ENCODE peak calls at places on chromosomes 16 and 17, in five cellular contexts. K is cardiac muscle cell, I is HFF-Myc, A is lung, V is sigmoid colon. J is an unnamed sample.

GRCh38 chr17:81457917-81458555 is 54.6 kb downstream of the ACTG1 start:
- DNase-seq in K (no peak), I (no peak), A (no peak), V (no peak), J (no peak)

GRCh38 chr17:27559996-27560481 is 70.9 kb upstream of the LGALS9 start:
- DNase-seq in K (peak), I (peak), A (peak), V (peak), J (peak)

GRCh38 chr17:82350182-82351030 is 8.6 kb upstream of the TEX19 start:
- DNase-seq in K (no peak), I (no peak), A (no peak), V (no peak), J (no peak)

GRCh38 chr16:50547944-50548658 is at the start of gene NKD1:
- DNase-seq in K (peak), I (no peak), A (peak), V (peak), J (no peak)

GRCh38 chr16:89009343-89010209 is 32.6 kb upstream of the CBFA2T3 start:
- DNase-seq in K (peak), I (no peak), A (no peak), V (peak), J (peak)

GRCh38 chr16:20628213-20628612 is 52.0 kb upstream of the ACSM2B start:
- DNase-seq in K (no peak), I (no peak), A (no peak), V (no peak), J (no peak)

GRCh38 chr17:8119575-8120519 is 1.5 kb upstream of the ALOXE3 start:
- DNase-seq in K (peak), I (peak), A (peak), V (peak), J (peak)

GRCh38 chr17:77427471-77427991 is 286.8 kb downstream of the SEC14L1 start:
- DNase-seq in K (peak), I (no peak), A (no peak), V (peak), J (no peak)

GRCh38 chr16:23296994-23297393 is 5.1 kb upstream of the SCNN1B start:
- DNase-seq in K (no peak), I (no peak), A (no peak), V (no peak), J (peak)

GRCh38 chr17:17840751-17841591 is 4.2 kb upstream of the SREBF1 start:
- DNase-seq in K (peak), I (no peak), A (no peak), V (no peak), J (no peak)

GRCh38 chr17:78889525-78889924 is 13.5 kb downstream of the CEP295NL start:
- DNase-seq in K (no peak), I (no peak), A (no peak), V (no peak), J (no peak)

GRCh38 chr16:51116353-51116752 is 34.7 kb downstream of the SALL1 start:
- DNase-seq in K (no peak), I (no peak), A (no peak), V (no peak), J (no peak)

GRCh38 chr17:58414596-58414997 is 2.7 kb downstream of the RNF43 start:
- DNase-seq in K (no peak), I (no peak), A (no peak), V (no peak), J (no peak)

GRCh38 chr16:89562027-89562599 is 1.6 kb downstream of the RPL13 start:
- DNase-seq in K (no peak), I (no peak), A (no peak), V (no peak), J (peak)

GRCh38 chr17:82370471-82371332 is 863 bp upstream of the UTS2R start:
- DNase-seq in K (peak), I (no peak), A (no peak), V (no peak), J (no peak)

GRCh38 chr17:82134101-82134500 is 36.1 kb upstream of the FASN start:
- DNase-seq in K (no peak), I (no peak), A (peak), V (no peak), J (peak)

GRCh38 chr16:11105038-11105903 is 150.7 kb downstream of the SOCS1 start:
- DNase-seq in K (peak), I (peak), A (peak), V (peak), J (peak)

GRCh38 chr16:57527610-57528360 is 8.6 kb downstream of the CCDC102A start:
- DNase-seq in K (no peak), I (no peak), A (no peak), V (no peak), J (no peak)
- H3K4me3 ChIP-seq in K (no peak), I (no peak), A (no peak), V (no peak), J (no peak)

GRCh38 chr16:2056681-2057407 is 9.1 kb downstream of the TSC2 start:
- DNase-seq in K (no peak), I (no peak), A (no peak), V (no peak), J (no peak)

GRCh38 chr16:2057438-2057837 is 9.7 kb downstream of the TSC2 start:
- DNase-seq in K (no peak), I (no peak), A (no peak), V (no peak), J (no peak)

GRCh38 chr16:2053897-2054296 is 6.1 kb downstream of the TSC2 start:
- DNase-seq in K (no peak), I (no peak), A (no peak), V (no peak), J (no peak)

GRCh38 chr16:2054543-2055245 is 6.9 kb downstream of the TSC2 start:
- DNase-seq in K (no peak), I (no peak), A (no peak), V (no peak), J (peak)

DNA sequence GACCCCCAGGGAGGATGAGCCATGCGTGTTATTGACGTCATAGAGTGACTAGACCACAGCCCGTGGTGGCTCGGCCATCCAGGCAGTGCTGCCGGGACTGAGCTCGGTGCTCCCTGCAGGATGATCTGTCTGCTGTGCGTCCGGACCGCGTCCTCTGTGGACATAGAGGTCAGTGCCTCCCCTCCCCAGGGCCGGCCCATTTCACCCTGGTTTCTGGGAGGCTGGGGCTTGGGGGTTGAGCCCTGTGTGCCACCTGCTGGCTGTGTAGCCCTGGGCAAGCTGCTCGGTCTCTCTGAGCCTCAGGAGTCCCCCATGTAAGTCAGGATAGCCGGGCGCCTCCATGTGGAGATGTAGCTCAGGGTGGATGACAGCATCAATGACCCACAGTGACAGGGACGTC is 8.3 kb downstream of the TSC2 start:
- DNase-seq in K (no peak), I (no peak), A (no peak), V (no peak), J (no peak)
- TF ChIP-seq CTCF in K (no peak), I (peak), A (peak), V (no peak), J (no peak)

DNA sequence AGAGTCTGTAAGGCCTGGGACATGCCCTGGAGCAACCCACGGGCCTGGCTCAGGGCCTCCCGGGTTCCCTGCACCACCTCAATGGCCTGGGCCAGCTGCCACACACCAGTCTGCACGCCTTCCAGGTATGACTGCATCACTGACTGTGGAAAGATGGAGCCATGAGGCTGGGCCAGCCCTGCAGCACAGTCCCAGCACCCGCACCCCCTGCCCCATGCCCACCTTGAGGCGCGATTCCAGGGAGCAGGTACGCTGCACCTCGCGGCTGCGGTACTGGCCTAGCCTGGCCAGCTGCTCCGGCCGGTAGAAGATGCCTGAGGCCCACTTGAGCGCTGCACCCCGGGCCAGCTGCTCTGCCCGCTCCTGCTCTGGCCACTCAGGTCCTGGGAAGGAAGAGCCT is 1.1 kb downstream of the EXOC3L1 start:
- DNase-seq in K (no peak), I (no peak), A (no peak), V (no peak), J (no peak)
- H3K4me3 ChIP-seq in K (no peak), I (no peak), A (no peak), V (no peak), J (no peak)

GRCh38 chr17:29384901-29385300 is 5.3 kb upstream of the TAOK1 start:
- DNase-seq in K (no peak), I (no peak), A (no peak), V (no peak), J (no peak)
- TF ChIP-seq CTCF in K (no peak), I (no peak), A (no peak), V (no peak), J (no peak)

DNA sequence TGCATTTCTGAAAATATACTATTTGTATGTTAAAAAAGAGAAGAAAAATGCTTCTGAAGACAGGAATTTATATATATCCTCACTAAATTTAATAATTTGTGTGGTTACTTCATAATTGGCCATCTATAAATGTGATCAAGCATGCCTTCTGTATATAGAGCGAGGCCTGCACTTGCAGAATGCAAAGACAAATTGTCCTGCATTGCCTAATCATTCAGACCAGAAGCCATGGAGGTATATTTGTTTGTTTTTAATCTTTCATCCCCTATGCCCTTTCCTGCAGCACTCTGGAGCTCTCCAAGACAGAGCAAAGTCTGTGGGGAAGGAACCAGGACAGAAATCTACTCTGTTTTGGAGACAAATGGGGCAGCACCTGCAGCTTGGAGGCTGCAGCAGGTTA is 23.8 kb upstream of the DDX52 start:
- DNase-seq in K (no peak), I (no peak), A (no peak), V (no peak), J (no peak)
- H3K4me3 ChIP-seq in K (no peak), I (no peak), A (no peak), V (no peak), J (no peak)

GRCh38 chr17:2780256-2780655 is 16.0 kb upstream of the RAP1GAP2 start:
- DNase-seq in K (no peak), I (no peak), A (no peak), V (no peak), J (no peak)

GRCh38 chr17:2778489-2778888 is 17.7 kb upstream of the RAP1GAP2 start:
- DNase-seq in K (no peak), I (no peak), A (no peak), V (no peak), J (no peak)

GRCh38 chr17:2776589-2777241 is 19.5 kb upstream of the RAP1GAP2 start:
- DNase-seq in K (no peak), I (no peak), A (no peak), V (no peak), J (no peak)

GRCh38 chr17:2779545-2779944 is 16.7 kb upstream of the RAP1GAP2 start:
- DNase-seq in K (no peak), I (no peak), A (no peak), V (no peak), J (no peak)

GRCh38 chr17:2777242-2777867 is 18.9 kb upstream of the RAP1GAP2 start:
- DNase-seq in K (no peak), I (no peak), A (no peak), V (no peak), J (no peak)
- TF ChIP-seq CTCF in K (no peak), I (no peak), A (no peak), V (no peak), J (no peak)

GRCh38 chr16:31916056-31916488 is 42.5 kb downstream of the ZNF267 start:
- DNase-seq in K (no peak), I (no peak), A (no peak), V (no peak), J (no peak)
- H3K4me3 ChIP-seq in K (no peak), I (no peak), A (no peak), V (no peak), J (no peak)

GRCh38 chr16:83199012-83199411 is 572.2 kb downstream of the CDH13 start:
- DNase-seq in K (no peak), I (no peak), A (no peak), V (no peak), J (no peak)

GRCh38 chr16:83205896-83206295 is 579.1 kb downstream of the CDH13 start:
- DNase-seq in K (peak), I (no peak), A (no peak), V (no peak), J (no peak)

GRCh38 chr16:83200005-83200779 is 573.4 kb downstream of the CDH13 start:
- DNase-seq in K (peak), I (no peak), A (no peak), V (no peak), J (no peak)
- TF ChIP-seq CTCF in K (peak), I (no peak), A (no peak), V (no peak), J (peak)